ENCODE peak calls at places on chromosome X, in five cellular contexts. Y is GM12865, I is RWPE1, Q is heart left ventricle, S is psoas muscle. G is an unnamed sample.

GRCh38 chrX:72255445-72255844 is 16.6 kb upstream of the ERCC6L start:
- DNase-seq in Y (no peak), I (no peak), Q (no peak), S (no peak), G (no peak)

GRCh38 chrX:14027511-14028019 is 2.1 kb downstream of the GEMIN8 start:
- DNase-seq in Y (peak), I (peak), Q (no peak), S (no peak), G (peak)

GRCh38 chrX:101231080-101231479 is 11.5 kb downstream of the DRP2 start:
- DNase-seq in Y (no peak), I (no peak), Q (no peak), S (no peak), G (no peak)

GRCh38 chrX:37472836-37473235 is 98.6 kb upstream of the LANCL3 start:
- DNase-seq in Y (no peak), I (no peak), Q (no peak), S (no peak), G (no peak)

GRCh38 chrX:153473126-153473525 is 2.8 kb upstream of the HAUS7 start:
- DNase-seq in Y (no peak), I (no peak), Q (no peak), S (no peak), G (no peak)

GRCh38 chrX:11352296-11352741 is 59.1 kb downstream of the AMELX start:
- DNase-seq in Y (no peak), I (no peak), Q (no peak), S (no peak), G (no peak)

GRCh38 chrX:116480059-116480458 is 17.3 kb upstream of the CT83 start:
- DNase-seq in Y (no peak), I (no peak), Q (no peak), S (no peak), G (no peak)

GRCh38 chrX:153765138-153766079 is 1.4 kb downstream of the PLXNB3 start:
- DNase-seq in Y (peak), I (no peak), Q (peak), S (peak), G (no peak)

GRCh38 chrX:11105080-11105479 is 6.1 kb upstream of the HCCS start:
- DNase-seq in Y (no peak), I (peak), Q (no peak), S (no peak), G (no peak)

GRCh38 chrX:2398341-2398656 is 102.5 kb downstream of the DHRSX start:
- DNase-seq in Y (no peak), I (no peak), Q (no peak), S (no peak), G (no peak)

GRCh38 chrX:22575161-22575845 is 302.6 kb downstream of the CBLL2 start:
- DNase-seq in Y (no peak), I (no peak), Q (no peak), S (no peak), G (no peak)

GRCh38 chrX:153862369-153863250 is 23.4 kb downstream of the L1CAM start:
- DNase-seq in Y (no peak), I (no peak), Q (no peak), S (no peak), G (no peak)

GRCh38 chrX:153970398-153971123 is 1.1 kb downstream of the HCFC1 start:
- DNase-seq in Y (peak), I (no peak), Q (peak), S (no peak), G (peak)

GRCh38 chrX:134183665-134184064 is 53.3 kb upstream of the CCDC160 start:
- DNase-seq in Y (no peak), I (no peak), Q (no peak), S (no peak), G (no peak)

GRCh38 chrX:48102874-48103374 is 27.5 kb upstream of the SPACA5B start:
- DNase-seq in Y (no peak), I (no peak), Q (no peak), S (no peak), G (no peak)

GRCh38 chrX:126820700-126821420 is 1.3 kb downstream of the PRR32 start:
- DNase-seq in Y (no peak), I (no peak), Q (peak), S (no peak), G (no peak)

GRCh38 chrX:129682979-129683378 is 28.2 kb upstream of the APLN start:
- DNase-seq in Y (no peak), I (no peak), Q (no peak), S (no peak), G (no peak)

GRCh38 chrX:43813319-43813718 is 68.9 kb downstream of the MAOB start:
- DNase-seq in Y (no peak), I (no peak), Q (peak), S (no peak), G (no peak)

GRCh38 chrX:49286581-49286980 is 16.9 kb upstream of the GAGE10 start:
- DNase-seq in Y (no peak), I (no peak), Q (no peak), S (no peak), G (no peak)

GRCh38 chrX:138777230-138777629 is 65.7 kb upstream of the FGF13 start:
- DNase-seq in Y (no peak), I (no peak), Q (no peak), S (no peak), G (no peak)

GRCh38 chrX:39653656-39654055 is 444.1 kb downstream of the BCOR start:
- DNase-seq in Y (no peak), I (no peak), Q (no peak), S (no peak), G (no peak)

GRCh38 chrX:431492-432132 is 44.9 kb upstream of the PPP2R3B start:
- DNase-seq in Y (no peak), I (no peak), Q (no peak), S (no peak), G (no peak)

GRCh38 chrX:23838953-23839352 is 56.0 kb downstream of the SAT1 start:
- DNase-seq in Y (no peak), I (no peak), Q (no peak), S (no peak), G (peak)

GRCh38 chrX:40996886-40997530 is 88.2 kb upstream of the USP9X start:
- DNase-seq in Y (peak), I (peak), Q (no peak), S (no peak), G (peak)

GRCh38 chrX:136162827-136163427 is 15.6 kb downstream of the FHL1 start:
- DNase-seq in Y (peak), I (peak), Q (peak), S (peak), G (peak)

GRCh38 chrX:34300871-34301270 is 168.8 kb upstream of the FAM47A start:
- DNase-seq in Y (peak), I (peak), Q (no peak), S (no peak), G (peak)

GRCh38 chrX:12903646-12904045 is 2.8 kb upstream of the TLR8 start:
- DNase-seq in Y (no peak), I (no peak), Q (no peak), S (no peak), G (no peak)

GRCh38 chrX:82127228-82128123 is 925.6 kb downstream of the SH3BGRL start:
- DNase-seq in Y (peak), I (no peak), Q (no peak), S (no peak), G (peak)

GRCh38 chrX:133813991-133814390 is 171.4 kb downstream of the GPC3 start:
- DNase-seq in Y (no peak), I (no peak), Q (no peak), S (no peak), G (no peak)

GRCh38 chrX:71541546-71542022 is 8.7 kb downstream of the OGT start:
- DNase-seq in Y (no peak), I (no peak), Q (no peak), S (no peak), G (no peak)

GRCh38 chrX:103585421-103586313 is at the start of gene TCEAL4:
- DNase-seq in Y (peak), I (peak), Q (peak), S (peak), G (peak)

GRCh38 chrX:141989134-141989533 is 85.4 kb downstream of the MAGEC1 start:
- DNase-seq in Y (no peak), I (no peak), Q (no peak), S (no peak), G (no peak)

GRCh38 chrX:133601116-133601515 is 185.8 kb upstream of the GPC4 start:
- DNase-seq in Y (no peak), I (no peak), Q (no peak), S (no peak), G (no peak)

GRCh38 chrX:44506688-44507087 is 36.0 kb downstream of the FUNDC1 start:
- DNase-seq in Y (no peak), I (no peak), Q (no peak), S (no peak), G (no peak)

GRCh38 chrX:39167791-39168190 is 366.5 kb downstream of the MID1IP1 start:
- DNase-seq in Y (peak), I (no peak), Q (no peak), S (no peak), G (no peak)

DNA sequence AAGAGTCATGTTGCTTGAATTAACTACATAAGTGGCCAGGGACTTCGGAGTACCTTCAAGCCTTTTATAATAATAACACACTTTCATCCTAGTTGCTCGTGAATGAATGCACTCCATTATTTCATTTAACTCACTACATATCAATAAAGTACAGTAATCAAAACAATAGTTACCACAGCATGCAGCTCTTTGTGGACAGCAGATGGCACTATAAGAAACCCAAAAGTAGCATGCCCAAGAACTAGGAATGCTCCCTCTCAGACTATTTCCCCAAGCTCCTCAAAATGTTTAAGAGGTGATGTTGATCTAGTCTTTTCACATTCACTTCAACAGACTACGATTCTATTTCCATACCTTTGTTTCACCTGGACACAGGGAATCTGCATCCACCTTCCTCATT is 500.8 kb upstream of the DIAPH2 start:
- DNase-seq in Y (no peak), I (no peak), Q (no peak), S (no peak), G (no peak)
- TF ChIP-seq CTCF in Y (no peak), I (no peak), Q (no peak), S (peak), G (no peak)

GRCh38 chrX:20313889-20314288 is 47.2 kb upstream of the RPS6KA3 start:
- DNase-seq in Y (no peak), I (no peak), Q (no peak), S (no peak), G (no peak)
- TF ChIP-seq CTCF in Y (no peak), I (no peak), Q (no peak), S (no peak), G (no peak)

DNA sequence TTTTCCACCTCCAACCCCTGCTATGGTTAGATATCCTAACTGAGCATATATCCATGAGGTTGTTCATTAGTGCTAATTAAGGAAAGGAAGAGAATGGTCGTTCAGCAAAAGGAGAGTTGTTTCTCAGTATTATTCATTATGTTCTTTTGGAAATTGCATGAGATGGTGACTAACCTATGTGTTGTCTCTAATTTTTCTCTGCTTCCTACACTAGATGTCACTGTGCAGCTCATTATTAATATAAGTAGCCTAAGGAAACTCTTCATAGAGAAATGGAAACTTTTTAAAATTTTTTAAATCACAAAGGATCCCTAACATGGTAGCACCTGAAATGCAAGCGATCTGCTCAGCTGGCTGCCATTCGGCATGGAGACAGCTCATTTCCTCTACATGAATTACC is 67.7 kb upstream of the FAM9A start:
- DNase-seq in Y (no peak), I (no peak), Q (no peak), S (no peak), G (no peak)
- TF ChIP-seq CTCF in Y (no peak), I (no peak), Q (peak), S (no peak), G (no peak)

DNA sequence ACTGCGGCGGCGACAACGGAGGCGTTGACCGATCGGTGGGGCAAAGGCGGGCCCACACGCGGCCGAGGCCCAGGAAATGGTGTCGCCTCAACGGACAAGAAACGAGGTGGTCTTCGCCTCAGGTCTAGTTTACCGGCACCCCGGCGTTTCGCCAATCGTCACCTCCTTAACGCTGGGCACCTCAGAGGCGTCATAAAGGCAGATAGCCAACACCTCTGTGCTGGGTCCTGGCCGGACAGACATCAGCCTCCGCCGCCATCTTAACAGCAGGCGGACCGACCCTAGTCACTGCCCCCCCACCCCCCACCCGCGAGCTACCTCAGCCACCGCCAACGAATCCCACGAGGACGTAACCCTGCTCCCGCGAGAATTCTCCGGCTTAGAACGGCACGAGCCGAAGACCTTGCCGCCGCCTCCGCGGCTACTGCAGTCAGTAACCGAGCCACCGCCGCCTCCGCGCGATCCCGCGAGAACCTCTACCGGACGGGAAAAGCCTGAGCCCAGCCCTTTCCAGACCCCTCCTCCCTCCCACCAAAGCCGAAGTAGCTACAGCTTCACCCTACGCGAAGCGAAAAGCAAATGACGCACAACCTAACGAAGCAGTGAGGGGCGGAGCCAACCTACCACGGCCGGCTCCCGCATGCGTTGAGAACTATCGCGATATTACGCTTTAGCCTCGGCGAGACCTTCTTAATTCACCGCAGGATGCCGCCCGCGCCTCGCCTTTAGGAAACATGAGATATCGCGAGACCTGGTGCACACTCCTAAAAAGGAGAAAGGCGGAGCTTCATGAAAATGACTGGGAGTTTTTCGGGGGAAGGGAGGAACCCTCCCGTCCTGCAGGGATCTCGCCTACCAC is 2.7 kb downstream of the HUWE1 start:
- DNase-seq in Y (peak), I (peak), Q (peak), S (peak), G (peak)
- TF ChIP-seq CTCF in Y (no peak), I (no peak), Q (peak), S (no peak), G (no peak)

DNA sequence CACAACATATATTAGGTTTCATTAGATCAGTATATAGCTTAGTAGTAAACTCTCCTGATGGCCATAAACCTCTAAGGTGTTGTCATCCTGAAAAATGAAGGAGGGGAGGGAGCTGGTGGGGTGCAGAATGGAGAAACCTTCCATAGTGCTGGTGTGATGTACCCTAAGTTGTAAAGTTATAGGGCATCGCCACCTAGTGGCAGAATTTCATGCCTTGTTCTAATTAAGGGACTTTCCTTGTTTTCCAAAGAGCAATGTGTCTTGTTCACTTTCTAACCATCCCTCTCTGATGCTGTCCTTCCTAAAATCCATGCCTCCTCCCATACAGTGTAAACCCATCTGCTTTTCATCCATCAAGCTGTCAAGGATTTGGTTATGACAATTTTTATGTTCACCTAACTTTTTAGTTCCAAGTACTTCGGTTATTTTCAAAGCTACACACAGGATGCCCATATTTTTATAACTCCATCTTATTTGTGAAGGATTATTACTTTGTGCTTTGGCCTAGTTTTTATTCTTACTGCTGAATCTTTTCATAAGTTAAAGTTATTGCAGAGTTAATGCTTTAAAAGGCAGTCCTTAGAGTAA is 4.5 kb downstream of the NBDY start:
- DNase-seq in Y (peak), I (no peak), Q (peak), S (no peak), G (peak)
- TF ChIP-seq CTCF in Y (peak), I (peak), Q (peak), S (peak), G (peak)

DNA sequence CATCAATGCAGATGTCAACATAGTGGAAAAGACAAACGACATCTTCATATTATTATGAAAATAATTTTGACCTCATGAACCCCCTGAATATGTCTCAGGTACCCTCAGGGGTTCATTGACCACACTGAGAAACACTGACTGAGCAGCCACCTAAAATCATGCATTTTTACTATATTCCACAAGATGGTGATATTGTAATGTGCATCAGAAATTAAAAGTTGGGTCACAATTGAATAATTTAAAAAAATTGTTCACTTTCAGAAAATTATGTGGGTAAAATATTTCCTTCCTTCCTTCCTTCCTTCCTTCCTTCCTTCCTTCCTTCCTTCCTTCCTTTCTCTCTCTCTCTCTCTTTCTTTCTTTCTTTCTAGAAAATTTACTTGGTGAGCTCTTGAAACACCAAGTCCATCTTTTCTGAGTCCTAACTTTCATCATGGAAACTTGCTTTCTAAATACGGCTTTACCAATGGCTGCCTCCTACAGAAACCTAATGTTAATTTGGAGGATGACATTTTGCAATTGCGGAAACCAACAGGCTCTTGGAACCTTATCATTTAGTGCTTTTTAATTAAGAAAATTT is 103.6 kb downstream of the RTL3 start:
- DNase-seq in Y (peak), I (no peak), Q (no peak), S (no peak), G (peak)
- TF ChIP-seq CTCF in Y (peak), I (peak), Q (peak), S (peak), G (no peak)

GRCh38 chrX:30618160-30618765 is 35.0 kb upstream of the GK start:
- DNase-seq in Y (peak), I (no peak), Q (no peak), S (no peak), G (no peak)
- TF ChIP-seq CTCF in Y (no peak), I (no peak), Q (no peak), S (no peak), G (no peak)

GRCh38 chrX:17788439-17788838 is 51.1 kb downstream of the SCML1 start:
- DNase-seq in Y (peak), I (peak), Q (peak), S (peak), G (peak)

GRCh38 chrX:17788956-17789562 is 51.8 kb downstream of the SCML1 start:
- DNase-seq in Y (no peak), I (no peak), Q (no peak), S (no peak), G (no peak)

GRCh38 chrX:17787557-17787956 is 50.3 kb downstream of the SCML1 start:
- DNase-seq in Y (no peak), I (no peak), Q (no peak), S (no peak), G (no peak)

DNA sequence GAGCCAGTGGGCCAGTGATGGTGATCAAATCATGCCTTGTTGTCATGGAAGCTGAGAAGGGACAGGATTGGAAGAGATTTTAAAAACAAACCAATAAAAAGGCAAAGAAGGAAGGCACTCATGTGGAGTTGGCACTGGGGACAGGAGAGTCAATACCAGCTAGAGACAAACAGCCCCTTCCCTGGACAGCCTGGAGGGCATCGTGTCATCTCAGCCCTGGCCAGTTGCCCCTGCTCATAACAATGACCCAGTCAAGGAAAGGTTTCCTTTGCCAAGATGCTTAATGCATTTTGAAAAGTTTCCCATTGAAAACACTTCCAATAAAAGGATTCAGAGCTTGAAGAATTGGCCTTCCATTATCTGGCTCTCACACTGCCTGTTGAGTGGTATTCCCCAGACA is 55.5 kb downstream of the SCML1 start:
- DNase-seq in Y (no peak), I (no peak), Q (no peak), S (no peak), G (no peak)
- TF ChIP-seq CTCF in Y (no peak), I (no peak), Q (no peak), S (no peak), G (no peak)

GRCh38 chrX:45849261-45849660 is 648.6 kb upstream of the DIPK2B start:
- DNase-seq in Y (no peak), I (peak), Q (no peak), S (no peak), G (peak)
- TF ChIP-seq CTCF in Y (no peak), I (peak), Q (peak), S (peak), G (no peak)